ENCODE peak calls at places on chromosomes 16 and 17, in four cellular contexts. One of them, this sample, is unnamed.

GRCh38 chr16:17258848-17259713 is 211.7 kb downstream of the XYLT1 start:
- DNase-seq in Caco-2: no peak
- DNase-seq in naive thymus-derived CD8-positive, alpha-beta T cell: no peak
- DNase-seq in T-helper 2 cell treated with Interferon-gamma antibody and Interleukin-4, amounts not matched to agents 5 μg/mL and 100 μg/mL, for 36 hours: no peak
- DNase-seq in this sample: no peak

GRCh38 chr17:48192321-48192731 is 84.8 kb downstream of the SNX11 start:
- DNase-seq in naive thymus-derived CD8-positive, alpha-beta T cell: no peak
- DNase-seq in Caco-2: no peak
- DNase-seq in T-helper 2 cell treated with Interferon-gamma antibody and Interleukin-4, amounts not matched to agents 5 μg/mL and 100 μg/mL, for 36 hours: peak; percentile 12
- DNase-seq in this sample: no peak

GRCh38 chr16:48609453-48610023 is 442 bp downstream of the N4BP1 start:
- DNase-seq in naive thymus-derived CD8-positive, alpha-beta T cell: peak; percentile 40
- DNase-seq in T-helper 2 cell treated with Interferon-gamma antibody and Interleukin-4, amounts not matched to agents 5 μg/mL and 100 μg/mL, for 36 hours: no peak
- DNase-seq in Caco-2: peak; percentile 31
- DNase-seq in this sample: peak; percentile 39

GRCh38 chr17:27918498-27918897 is 25.3 kb upstream of the LYRM9 start:
- DNase-seq in T-helper 2 cell treated with Interferon-gamma antibody and Interleukin-4, amounts not matched to agents 5 μg/mL and 100 μg/mL, for 36 hours: no peak
- DNase-seq in Caco-2: no peak
- DNase-seq in naive thymus-derived CD8-positive, alpha-beta T cell: no peak
- DNase-seq in this sample: no peak

GRCh38 chr17:70378005-70378404 is 208.7 kb downstream of the KCNJ2 start:
- DNase-seq in Caco-2: no peak
- DNase-seq in naive thymus-derived CD8-positive, alpha-beta T cell: no peak
- DNase-seq in T-helper 2 cell treated with Interferon-gamma antibody and Interleukin-4, amounts not matched to agents 5 μg/mL and 100 μg/mL, for 36 hours: no peak
- DNase-seq in this sample: no peak

GRCh38 chr17:76966486-76967181 is 98.4 kb downstream of the MGAT5B start:
- DNase-seq in Caco-2: no peak
- DNase-seq in T-helper 2 cell treated with Interferon-gamma antibody and Interleukin-4, amounts not matched to agents 5 μg/mL and 100 μg/mL, for 36 hours: no peak
- DNase-seq in naive thymus-derived CD8-positive, alpha-beta T cell: no peak
- DNase-seq in this sample: no peak

GRCh38 chr17:40949406-40949805 is 12.0 kb upstream of the KRT23 start:
- DNase-seq in T-helper 2 cell treated with Interferon-gamma antibody and Interleukin-4, amounts not matched to agents 5 μg/mL and 100 μg/mL, for 36 hours: no peak
- DNase-seq in Caco-2: peak; percentile 72
- DNase-seq in naive thymus-derived CD8-positive, alpha-beta T cell: no peak
- DNase-seq in this sample: no peak

GRCh38 chr17:28704219-28704858 is 7.3 kb downstream of the PROCA1 start:
- DNase-seq in Caco-2: no peak
- DNase-seq in T-helper 2 cell treated with Interferon-gamma antibody and Interleukin-4, amounts not matched to agents 5 μg/mL and 100 μg/mL, for 36 hours: no peak
- DNase-seq in naive thymus-derived CD8-positive, alpha-beta T cell: no peak
- DNase-seq in this sample: no peak

GRCh38 chr16:53098526-53099317 is 43.9 kb downstream of the CHD9 start:
- DNase-seq in Caco-2: peak; percentile 24
- DNase-seq in T-helper 2 cell treated with Interferon-gamma antibody and Interleukin-4, amounts not matched to agents 5 μg/mL and 100 μg/mL, for 36 hours: peak; percentile 52
- DNase-seq in naive thymus-derived CD8-positive, alpha-beta T cell: peak; percentile 18
- DNase-seq in this sample: peak; percentile 92

GRCh38 chr17:50355701-50356341 is 9.9 kb downstream of the XYLT2 start:
- DNase-seq in naive thymus-derived CD8-positive, alpha-beta T cell: no peak
- DNase-seq in T-helper 2 cell treated with Interferon-gamma antibody and Interleukin-4, amounts not matched to agents 5 μg/mL and 100 μg/mL, for 36 hours: no peak
- DNase-seq in Caco-2: no peak
- DNase-seq in this sample: no peak

GRCh38 chr17:38606646-38607611 is 1.2 kb upstream of the SRCIN1 start:
- DNase-seq in naive thymus-derived CD8-positive, alpha-beta T cell: no peak
- DNase-seq in T-helper 2 cell treated with Interferon-gamma antibody and Interleukin-4, amounts not matched to agents 5 μg/mL and 100 μg/mL, for 36 hours: no peak
- DNase-seq in Caco-2: peak; percentile 64
- DNase-seq in this sample: no peak

GRCh38 chr17:34406196-34406595 is 43.2 kb upstream of the CCL1 start:
- DNase-seq in naive thymus-derived CD8-positive, alpha-beta T cell: no peak
- DNase-seq in Caco-2: no peak
- DNase-seq in T-helper 2 cell treated with Interferon-gamma antibody and Interleukin-4, amounts not matched to agents 5 μg/mL and 100 μg/mL, for 36 hours: no peak
- DNase-seq in this sample: no peak

GRCh38 chr17:2343421-2343820 is 6.1 kb downstream of the SGSM2 start:
- DNase-seq in T-helper 2 cell treated with Interferon-gamma antibody and Interleukin-4, amounts not matched to agents 5 μg/mL and 100 μg/mL, for 36 hours: no peak
- DNase-seq in naive thymus-derived CD8-positive, alpha-beta T cell: peak; percentile 33
- DNase-seq in Caco-2: no peak
- DNase-seq in this sample: no peak